ENCODE peak calls at places on chromosome 7, in nine cellular contexts. C is RPMI8226; E is HEK293T; P is NCI-H1417; R is pons; L is activated CD4-positive, alpha-beta T cell treated with anti-CD3 and anti-CD28 coated beads for 4 hours; I is upper lobe of left lung; V is left ventricle myocardium inferior; Y is stimulated activated CD8-positive, alpha-beta memory T cell treated with anti-CD3 and anti-CD28 coated beads, Interleukin-15, amount 100 ng/mL, for 24 hours. M is an unnamed sample.

GRCh38 chr7:898855-899681 is 22.7 kb downstream of the GET4 start:
- DNase-seq in C (no peak), E (no peak), P (no peak), R (no peak), L (no peak), I (peak; percentile 83), V (no peak), Y (no peak), M (no peak)

GRCh38 chr7:2564970-2565546 is 6.3 kb downstream of the IQCE start:
- DNase-seq in C (no peak), E (no peak), P (no peak), R (no peak), L (no peak), I (no peak), V (no peak), Y (no peak), M (no peak)

GRCh38 chr7:1939434-1940401 is 269.6 kb downstream of the ELFN1 start:
- DNase-seq in C (no peak), E (no peak), P (no peak), R (no peak), L (peak; percentile 26), I (peak; percentile 84), V (peak; percentile 19), Y (no peak), M (no peak)

GRCh38 chr7:95794917-95795515 is 22.7 kb downstream of the DYNC1I1 start:
- DNase-seq in C (peak; percentile 28), E (peak; percentile 43), P (no peak), R (no peak), L (no peak), I (no peak), V (no peak), Y (no peak), M (peak; percentile 58)

GRCh38 chr7:87067788-87068187 is 8.3 kb upstream of the ELAPOR2 start:
- DNase-seq in C (no peak), E (no peak), P (no peak), R (no peak), L (no peak), I (no peak), V (no peak), Y (no peak), M (no peak)

GRCh38 chr7:1930381-1931065 is 260.4 kb downstream of the ELFN1 start:
- DNase-seq in C (no peak), E (no peak), P (no peak), R (no peak), L (no peak), I (peak; percentile 49), V (no peak), Y (no peak), M (no peak)

GRCh38 chr7:50697686-50698085 is 85.0 kb downstream of the GRB10 start:
- DNase-seq in C (no peak), E (no peak), P (no peak), R (peak; percentile 74), L (no peak), I (no peak), V (no peak), Y (no peak), M (no peak)

GRCh38 chr7:14698239-14698638 is 204.3 kb downstream of the DGKB start:
- DNase-seq in C (peak; percentile 13), E (no peak), P (no peak), R (no peak), L (no peak), I (no peak), V (no peak), Y (no peak), M (no peak)

GRCh38 chr7:140745654-140746053 is 49.1 kb downstream of the NDUFB2 start:
- DNase-seq in C (no peak), E (no peak), P (no peak), R (no peak), L (no peak), I (no peak), V (no peak), Y (no peak), M (no peak)

GRCh38 chr7:149720372-149721083 is 52.9 kb downstream of the ZNF467 start:
- DNase-seq in C (no peak), E (no peak), P (no peak), R (peak; percentile 95), L (no peak), I (peak; percentile 64), V (peak; percentile 90), Y (no peak), M (no peak)

GRCh38 chr7:148507741-148508285 is 82.8 kb upstream of the C7orf33 start:
- DNase-seq in C (no peak), E (no peak), P (no peak), R (no peak), L (no peak), I (no peak), V (no peak), Y (no peak), M (no peak)

GRCh38 chr7:106059556-106059955 is 52.6 kb downstream of the SYPL1 start:
- DNase-seq in C (no peak), E (no peak), P (no peak), R (no peak), L (no peak), I (no peak), V (no peak), Y (no peak), M (no peak)

GRCh38 chr7:132035517-132036362 is 479.3 kb upstream of the PODXL start:
- DNase-seq in C (no peak), E (no peak), P (no peak), R (peak; percentile 23), L (no peak), I (no peak), V (no peak), Y (no peak), M (no peak)

GRCh38 chr7:41403291-41403690 is 299.6 kb downstream of the INHBA start:
- DNase-seq in C (no peak), E (no peak), P (no peak), R (no peak), L (no peak), I (no peak), V (no peak), Y (no peak), M (no peak)

GRCh38 chr7:137579913-137580640 is 236.5 kb upstream of the PTN start:
- DNase-seq in C (no peak), E (no peak), P (no peak), R (no peak), L (no peak), I (no peak), V (no peak), Y (no peak), M (no peak)

GRCh38 chr7:143434660-143435059 is 8.6 kb upstream of the TAS2R60 start:
- DNase-seq in C (peak; percentile 74), E (no peak), P (no peak), R (no peak), L (no peak), I (no peak), V (peak; percentile 58), Y (no peak), M (peak; percentile 29)

GRCh38 chr7:102291056-102291915 is 4.6 kb downstream of the SH2B2 start:
- DNase-seq in C (peak; percentile 41), E (no peak), P (no peak), R (no peak), L (peak; percentile 54), I (no peak), V (no peak), Y (no peak), M (no peak)

GRCh38 chr7:12422449-12423320 is 19.0 kb upstream of the VWDE start:
- DNase-seq in C (no peak), E (no peak), P (no peak), R (no peak), L (no peak), I (no peak), V (no peak), Y (no peak), M (peak; percentile 6)

M was measured in A549.